ENCODE peak calls at places on chromosomes 11 and 22, in four cellular contexts. N, X, W and J are unnamed samples. For H3K9me3, the result is how much of the 10 kb centered on the place peaks cover.

GRCh38 chr22:19727310-19728150 is 4.2 kb downstream of the GP1BB start:
- DNase-seq in W (no peak), X (no peak), N (no peak), J (no peak)

GRCh38 chr22:20610243-20610686 is 102.9 kb downstream of the MED15 start:
- DNase-seq in X (no peak), W (no peak), N (peak), J (no peak)

GRCh38 chr11:69012092-69013008 is 696 bp downstream of the MRGPRF start:
- DNase-seq in N (no peak), W (no peak), X (no peak), J (no peak)

GRCh38 chr11:96096360-96096759 is 172.5 kb upstream of the MTMR2 start:
- DNase-seq in W (no peak), X (no peak), N (no peak), J (no peak)

GRCh38 chr11:726278-726915 is 20.4 kb downstream of the EPS8L2 start:
- DNase-seq in N (peak), X (peak), W (no peak), J (no peak)

GRCh38 chr11:73649206-73649605 is 2.8 kb downstream of the PLEKHB1 start:
- DNase-seq in N (no peak), X (no peak), W (no peak), J (no peak)

GRCh38 chr22:36081023-36081431 is 52.4 kb upstream of the RBFOX2 start:
- DNase-seq in W (no peak), N (no peak), X (no peak), J (no peak)

GRCh38 chr11:26951849-26952515 is 41.9 kb upstream of the FIBIN start:
- DNase-seq in X (no peak), W (no peak), N (no peak), J (no peak)

GRCh38 chr11:132284611-132285010 is 914.2 kb downstream of the NTM start:
- DNase-seq in W (no peak), N (no peak), X (no peak), J (no peak)

GRCh38 chr11:60915250-60915914 is 1.4 kb downstream of the TMEM109 start:
- DNase-seq in N (peak), W (no peak), X (peak), J (peak)

GRCh38 chr11:117885777-117886176 is 9.3 kb upstream of the FXYD6 start:
- DNase-seq in X (no peak), W (peak), N (no peak), J (peak)

GRCh38 chr11:32131321-32131720 is 40.4 kb downstream of the RCN1 start:
- DNase-seq in X (no peak), W (no peak), N (no peak), J (no peak)

GRCh38 chr11:115075340-115075739 is 397.0 kb downstream of the NXPE2 start:
- DNase-seq in W (no peak), X (no peak), N (no peak), J (no peak)

GRCh38 chr11:18145025-18145424 is 12.7 kb downstream of the MRGPRX3 start:
- DNase-seq in X (no peak), W (no peak), N (no peak), J (no peak)

GRCh38 chr11:45924036-45924915 is 1.8 kb downstream of the LARGE2 start:
- DNase-seq in X (no peak), W (no peak), N (peak), J (no peak)

GRCh38 chr11:61923166-61924015 is 6.0 kb upstream of the RAB3IL1 start:
- DNase-seq in X (peak), W (peak), N (peak), J (peak)

GRCh38 chr11:2507945-2508749 is 63.3 kb downstream of the KCNQ1 start:
- DNase-seq in W (no peak), N (peak), X (no peak), J (peak)

GRCh38 chr11:91794146-91794545 is 430.5 kb upstream of the FAT3 start:
- DNase-seq in N (no peak), X (no peak), W (no peak), J (no peak)

GRCh38 chr22:23248583-23248982 is 68.3 kb downstream of the BCR start:
- DNase-seq in W (no peak), N (peak), X (peak), J (no peak)

GRCh38 chr11:63840356-63841060 is 1.6 kb downstream of the MARK2 start:
- DNase-seq in N (no peak), W (no peak), X (no peak), J (no peak)

GRCh38 chr11:67268036-67268683 is 1.9 kb downstream of the GRK2 start:
- DNase-seq in X (no peak), N (no peak), W (peak), J (no peak)

GRCh38 chr11:125364085-125364822 is 131.8 kb downstream of the FEZ1 start:
- DNase-seq in N (no peak), X (no peak), W (no peak), J (no peak)

GRCh38 chr11:83034673-83035014 is 37.1 kb downstream of the RAB30 start:
- DNase-seq in W (no peak), N (no peak), X (no peak), J (no peak)

GRCh38 chr11:9150501-9150900 is 59.1 kb upstream of the SCUBE2 start:
- DNase-seq in W (no peak), X (no peak), N (no peak), J (no peak)

GRCh38 chr11:116427903-116428637 is 344.7 kb downstream of the BUD13 start:
- DNase-seq in N (no peak), X (no peak), W (no peak), J (no peak)

GRCh38 chr11:72553748-72554147 is 119.4 kb upstream of the CLPB start:
- DNase-seq in W (no peak), N (peak), X (no peak), J (peak)

GRCh38 chr22:35484651-35485372 is 55.8 kb upstream of the RASD2 start:
- DNase-seq in X (no peak), W (no peak), N (no peak), J (no peak)

GRCh38 chr11:110425751-110426545 is 3.8 kb upstream of the FDX1 start:
- DNase-seq in N (no peak), W (no peak), X (no peak), J (no peak)

GRCh38 chr11:73308003-73308962 is at the start of gene ARHGEF17:
- DNase-seq in X (peak), N (peak), W (peak), J (no peak)

GRCh38 chr22:30816413-30816812 is 121.7 kb downstream of the OSBP2 start:
- DNase-seq in W (no peak), X (no peak), N (no peak), J (no peak)
- TF ChIP-seq CTCF in W (no peak), X (no peak), N (peak), J (no peak)

DNA sequence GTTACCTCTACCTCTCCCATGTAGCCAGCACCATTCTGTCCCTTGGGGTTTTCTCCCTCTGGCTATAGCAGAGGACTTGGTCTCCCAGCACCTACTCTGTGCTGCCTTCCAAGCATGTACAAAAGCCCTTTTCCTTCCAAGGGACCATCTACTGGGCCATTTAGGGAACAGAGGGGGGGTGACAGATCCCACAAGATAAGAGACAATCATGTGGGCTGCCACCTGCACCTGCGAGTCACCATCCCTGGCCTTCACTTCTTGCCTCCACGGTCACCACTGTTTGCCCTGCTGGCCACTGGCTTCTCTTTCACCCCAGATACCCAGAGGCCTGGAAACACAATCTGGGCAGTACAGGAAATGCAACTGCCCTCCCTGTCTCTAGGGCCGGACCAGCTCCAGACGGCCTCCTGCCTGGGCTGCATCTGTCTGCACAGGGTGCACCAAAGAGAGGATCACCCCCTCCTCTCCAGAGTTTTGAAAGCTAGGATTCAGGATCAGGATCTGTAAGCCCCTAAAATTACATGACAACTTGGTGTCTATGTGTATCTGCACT is 160.8 kb upstream of the NECTIN1 start:
- DNase-seq in X (no peak), W (no peak), N (no peak), J (no peak)
- H3K27ac ChIP-seq in X (no peak), W (no peak), N (no peak), J (no peak)

GRCh38 chr11:130544266-130544665 is 95.8 kb downstream of the ADAMTS15 start:
- DNase-seq in N (no peak), W (no peak), X (no peak), J (no peak)

GRCh38 chr11:130547761-130548490 is 99.5 kb downstream of the ADAMTS15 start:
- DNase-seq in W (no peak), X (no peak), N (no peak), J (no peak)

GRCh38 chr11:130546438-130546837 is 98.0 kb downstream of the ADAMTS15 start:
- DNase-seq in N (no peak), W (no peak), X (no peak), J (no peak)

GRCh38 chr11:130546901-130547694 is 98.7 kb downstream of the ADAMTS15 start:
- DNase-seq in W (peak), X (no peak), N (no peak), J (no peak)

GRCh38 chr11:130545449-130546072 is 97.1 kb downstream of the ADAMTS15 start:
- DNase-seq in W (no peak), X (no peak), N (no peak), J (no peak)
- H3K9me3 ChIP-seq in W (under half), X (under half), N (under half), J (under half)

GRCh38 chr11:101844608-101845007 is 70.2 kb upstream of the CEP126 start:
- DNase-seq in X (no peak), W (no peak), N (no peak), J (no peak)

DNA sequence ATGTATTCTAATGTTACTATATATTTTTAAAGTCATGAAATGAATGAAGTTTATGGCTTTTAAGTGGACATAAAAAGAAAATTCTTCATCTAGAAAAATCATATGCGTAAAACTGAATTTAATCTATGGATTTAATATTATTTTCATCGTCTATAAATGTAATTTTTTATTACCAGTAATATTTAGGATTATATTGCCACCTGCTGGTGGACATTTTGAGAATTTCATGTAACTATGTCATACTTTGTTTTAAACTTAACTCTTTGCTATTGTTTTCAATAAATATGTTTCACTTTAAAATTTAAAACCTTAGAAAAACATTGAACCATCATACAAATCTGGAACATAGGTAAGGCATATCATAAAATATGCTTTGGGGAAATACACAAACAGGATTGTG is 66.5 kb upstream of the CEP126 start:
- DNase-seq in W (no peak), X (no peak), N (no peak), J (no peak)
- TF ChIP-seq CTCF in W (no peak), X (peak), N (peak), J (no peak)